ENCODE peak calls at places on chromosomes 12 and 14, in ten cellular contexts. I is cardiac muscle cell; G is GM10248; J is colonic mucosa; Y is GM13977; X is lower leg skin; U is NB4; D is mucosa of descending colon; F is CD8-positive, alpha-beta T cell; A is Calu3. L is an unnamed sample.
A peak's percentile ranks its signal among the peaks of the same experiment; 100 is the strongest.

GRCh38 chr12:108597559-108598471 is at the start of gene TMEM119:
- DNase-seq in I (peak; percentile 71), G (no peak), J (peak; percentile 37), Y (no peak), X (no peak), U (peak; percentile 84), D (peak; percentile 41), F (no peak), A (no peak), L (peak; percentile 38)

GRCh38 chr12:94616217-94616729 is 34.1 kb downstream of the TMCC3 start:
- DNase-seq in I (peak; percentile 20), G (no peak), J (peak; percentile 70), Y (no peak), X (no peak), U (peak; percentile 15), D (peak; percentile 70), F (no peak), A (peak; percentile 45), L (no peak)

GRCh38 chr12:60205500-60205899 is 609.7 kb downstream of the SLC16A7 start:
- DNase-seq in I (peak; percentile 52), G (no peak), J (no peak), Y (no peak), X (no peak), U (no peak), D (no peak), F (no peak), A (no peak), L (no peak)

GRCh38 chr12:56271031-56271430 is 4.3 kb downstream of the COQ10A start:
- DNase-seq in I (peak; percentile 38), G (no peak), J (no peak), Y (no peak), X (no peak), U (peak; percentile 52), D (no peak), F (no peak), A (no peak), L (no peak)

GRCh38 chr12:105860556-105861207 is 278.1 kb downstream of the NUAK1 start:
- DNase-seq in I (no peak), G (no peak), J (no peak), Y (no peak), X (no peak), U (no peak), D (no peak), F (no peak), A (peak; percentile 21), L (no peak)

GRCh38 chr12:77685112-77685511 is 145.6 kb upstream of the NAV3 start:
- DNase-seq in I (peak; percentile 86), G (peak; percentile 18), J (peak; percentile 50), Y (peak; percentile 7), X (peak; percentile 53), U (peak; percentile 68), D (no peak), F (no peak), A (peak; percentile 66), L (peak; percentile 65)

GRCh38 chr14:73289729-73290128 is 52.4 kb downstream of the PAPLN start:
- DNase-seq in I (no peak), G (no peak), J (no peak), Y (no peak), X (no peak), U (no peak), D (no peak), F (no peak), A (no peak), L (no peak)

GRCh38 chr12:617304-617915 is 45.8 kb downstream of the NINJ2 start:
- DNase-seq in I (peak; percentile 85), G (no peak), J (no peak), Y (no peak), X (no peak), U (peak; percentile 97), D (peak; percentile 31), F (no peak), A (no peak), L (peak; percentile 58)

GRCh38 chr12:48078901-48079300 is 27.0 kb downstream of the SENP1 start:
- DNase-seq in I (peak; percentile 75), G (no peak), J (no peak), Y (no peak), X (no peak), U (peak; percentile 76), D (no peak), F (no peak), A (no peak), L (no peak)

GRCh38 chr14:29037428-29037827 is 270.8 kb downstream of the FOXG1 start:
- DNase-seq in I (no peak), G (no peak), J (no peak), Y (no peak), X (no peak), U (no peak), D (no peak), F (no peak), A (no peak), L (no peak)

GRCh38 chr12:107515446-107515958 is 170.1 kb upstream of the PWP1 start:
- DNase-seq in I (peak; percentile 67), G (no peak), J (no peak), Y (no peak), X (peak; percentile 84), U (peak; percentile 83), D (no peak), F (no peak), A (peak; percentile 10), L (no peak)

GRCh38 chr14:36791402-36791801 is 129.7 kb downstream of the PAX9 start:
- DNase-seq in I (no peak), G (no peak), J (no peak), Y (no peak), X (no peak), U (no peak), D (no peak), F (no peak), A (no peak), L (no peak)

GRCh38 chr12:91877022-91877421 is 268.6 kb downstream of the BTG1 start:
- DNase-seq in I (peak; percentile 63), G (peak; percentile 10), J (peak; percentile 43), Y (no peak), X (peak; percentile 42), U (peak; percentile 49), D (peak; percentile 46), F (peak; percentile 78), A (peak; percentile 10), L (peak; percentile 19)

GRCh38 chr12:6471992-6472366 is 1.5 kb upstream of the VAMP1 start:
- DNase-seq in I (no peak), G (no peak), J (no peak), Y (no peak), X (no peak), U (no peak), D (no peak), F (no peak), A (no peak), L (no peak)
- TF ChIP-seq CTCF in I (no peak), G (no peak), J (no peak), Y (no peak), X (no peak), U (no peak), D (no peak), F (no peak), A (no peak), L (no peak)

GRCh38 chr12:10673660-10674384 is at the start of gene STYK1:
- DNase-seq in I (peak; percentile 33), G (peak; percentile 81), J (peak; percentile 90), Y (peak; percentile 78), X (peak; percentile 44), U (peak; percentile 88), D (peak; percentile 93), F (peak; percentile 64), A (peak; percentile 91), L (peak; percentile 70)
- TF ChIP-seq CTCF in I (peak; percentile 94), G (peak; percentile 90), J (peak; percentile 88), Y (peak; percentile 93), X (peak; percentile 41), U (peak; percentile 69), D (peak; percentile 83), F (peak; percentile 95), A (peak; percentile 93), L (peak; percentile 95)

GRCh38 chr14:93915070-93915705 is 12.0 kb upstream of the FAM181A start:
- DNase-seq in I (no peak), G (no peak), J (no peak), Y (no peak), X (no peak), U (no peak), D (peak; percentile 9), F (no peak), A (no peak), L (no peak)
- TF ChIP-seq CTCF in I (no peak), G (no peak), J (no peak), Y (no peak), X (no peak), U (no peak), D (no peak), F (no peak), A (no peak), L (no peak)

GRCh38 chr12:126144603-126145002 is 1079.4 kb downstream of the AACS start:
- DNase-seq in I (no peak), G (no peak), J (no peak), Y (no peak), X (no peak), U (no peak), D (no peak), F (no peak), A (no peak), L (no peak)

GRCh38 chr12:126139355-126139754 is 1074.1 kb downstream of the AACS start:
- DNase-seq in I (no peak), G (no peak), J (no peak), Y (no peak), X (no peak), U (peak; percentile 7), D (no peak), F (no peak), A (no peak), L (no peak)
- TF ChIP-seq CTCF in I (no peak), G (no peak), J (no peak), Y (no peak), X (no peak), U (peak; percentile 23), D (no peak), F (no peak), A (no peak), L (no peak)

GRCh38 chr14:20732950-20733650 is 12.6 kb upstream of the EDDM3A start:
- DNase-seq in I (no peak), G (no peak), J (no peak), Y (no peak), X (no peak), U (no peak), D (no peak), F (no peak), A (no peak), L (peak; percentile 82)
- TF ChIP-seq CTCF in I (no peak), G (no peak), J (no peak), Y (no peak), X (no peak), U (no peak), D (no peak), F (no peak), A (no peak), L (no peak)

DNA sequence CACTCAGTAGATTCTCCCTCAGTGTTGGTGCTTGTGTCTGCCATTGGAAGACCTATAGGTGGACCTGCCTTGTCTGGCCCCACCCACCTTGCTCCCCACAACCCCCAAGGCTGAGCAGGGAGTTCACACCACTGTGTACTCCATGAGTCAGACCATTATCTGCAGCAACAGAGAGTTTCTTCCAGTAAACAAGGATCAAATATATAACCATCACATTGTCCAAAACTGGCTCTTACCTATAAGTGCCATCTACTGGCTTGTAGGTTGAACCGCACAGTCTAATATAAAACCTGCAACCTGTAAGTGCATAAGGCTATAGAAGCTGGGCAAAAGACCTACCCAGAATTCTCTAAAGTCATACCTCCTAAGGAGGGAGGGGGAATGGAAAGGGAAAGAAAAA is 7.9 kb downstream of the TAS2R13 start:
- DNase-seq in I (peak; percentile 6), G (no peak), J (no peak), Y (no peak), X (no peak), U (no peak), D (no peak), F (no peak), A (no peak), L (no peak)
- TF ChIP-seq CTCF in I (no peak), G (no peak), J (no peak), Y (no peak), X (no peak), U (no peak), D (no peak), F (no peak), A (no peak), L (no peak)

GRCh38 chr14:69988979-69989378 is 109.8 kb downstream of the SMOC1 start:
- DNase-seq in I (no peak), G (no peak), J (no peak), Y (no peak), X (no peak), U (no peak), D (no peak), F (no peak), A (no peak), L (no peak)
- TF ChIP-seq CTCF in I (no peak), G (no peak), J (no peak), Y (no peak), X (no peak), U (no peak), D (no peak), F (no peak), A (no peak), L (no peak)